ENCODE peak calls at places on chromosome 3, in five cellular contexts. F is heart left ventricle, X is breast epithelium, W is Peyer's patch, I is body of pancreas. V is an unnamed sample.

GRCh38 chr3:142930510-142930909 is 33.0 kb downstream of the PAQR9 start:
- DNase-seq in I (no peak), X (no peak), F (no peak), W (no peak), V (peak)

GRCh38 chr3:107657971-107658370 is 135.2 kb downstream of the BBX start:
- DNase-seq in F (no peak), X (no peak), W (no peak), I (no peak), V (no peak)

GRCh38 chr3:17489139-17489538 is 253.3 kb downstream of the TBC1D5 start:
- DNase-seq in I (no peak), X (no peak), W (no peak), F (no peak), V (no peak)

GRCh38 chr3:41318520-41318919 is 119.2 kb downstream of the CTNNB1 start:
- DNase-seq in I (no peak), F (no peak), W (no peak), X (no peak), V (no peak)

GRCh38 chr3:51961011-51961410 is 5.8 kb downstream of the GPR62 start:
- DNase-seq in W (no peak), F (no peak), I (no peak), X (no peak), V (no peak)

GRCh38 chr3:153330891-153331290 is 168.9 kb downstream of the RAP2B start:
- DNase-seq in F (no peak), X (no peak), W (no peak), I (no peak), V (no peak)

GRCh38 chr3:170565495-170565894 is 20.4 kb downstream of the SLC7A14 start:
- DNase-seq in F (no peak), X (no peak), W (no peak), I (no peak), V (no peak)

GRCh38 chr3:59381282-59381681 is 331.5 kb upstream of the CFAP20DC start:
- DNase-seq in X (no peak), I (no peak), W (no peak), F (no peak), V (no peak)

GRCh38 chr3:55604414-55604813 is 117.3 kb upstream of the WNT5A start:
- DNase-seq in I (no peak), F (no peak), X (no peak), W (no peak), V (no peak)

GRCh38 chr3:14273886-14274517 is 95.4 kb downstream of the LSM3 start:
- DNase-seq in I (no peak), F (no peak), W (no peak), X (no peak), V (no peak)

GRCh38 chr3:48432411-48433371 is 2.8 kb upstream of the PLXNB1 start:
- DNase-seq in F (no peak), I (no peak), X (no peak), W (no peak), V (peak)

GRCh38 chr3:23712656-23713559 is 92.8 kb upstream of the UBE2E1 start:
- DNase-seq in F (peak), W (no peak), I (peak), X (no peak), V (no peak)

GRCh38 chr3:26259166-26259565 is 363.4 kb upstream of the LRRC3B start:
- DNase-seq in I (no peak), F (no peak), X (no peak), W (no peak), V (no peak)

GRCh38 chr3:111324645-111325044 is 217.4 kb upstream of the CD96 start:
- DNase-seq in X (no peak), W (no peak), F (no peak), I (no peak), V (no peak)

GRCh38 chr3:39104961-39105686 is 2.3 kb downstream of the GORASP1 start:
- DNase-seq in I (peak), X (no peak), F (no peak), W (peak), V (no peak)

GRCh38 chr3:150237490-150237889 is 170.6 kb upstream of the TSC22D2 start:
- DNase-seq in X (no peak), I (no peak), W (no peak), F (no peak), V (no peak)

GRCh38 chr3:38124324-38125122 is 12.4 kb downstream of the ACAA1 start:
- DNase-seq in I (no peak), W (peak), X (peak), F (no peak), V (no peak)

GRCh38 chr3:161104561-161105551 is at the start of gene B3GALNT1:
- DNase-seq in X (no peak), F (peak), W (no peak), I (peak), V (peak)

GRCh38 chr3:49689046-49689886 is at the start of the genes MST1 and RNF123:
- DNase-seq in W (peak), X (peak), F (peak), I (peak), V (no peak)

GRCh38 chr3:125624341-125624740 is 29.0 kb upstream of the OSBPL11 start:
- DNase-seq in F (no peak), X (no peak), W (no peak), I (no peak), V (no peak)

GRCh38 chr3:18891641-18892040 is 256.7 kb upstream of the KCNH8 start:
- DNase-seq in I (no peak), W (no peak), F (no peak), X (no peak), V (no peak)

GRCh38 chr3:170421147-170421641 is 2.5 kb downstream of the CLDN11 start:
- DNase-seq in F (peak), X (no peak), W (no peak), I (no peak), V (no peak)

GRCh38 chr3:9224490-9224889 is 25.0 kb downstream of the SRGAP3 start:
- DNase-seq in I (no peak), X (no peak), W (no peak), F (no peak), V (peak)

GRCh38 chr3:27533718-27534578 is 49.8 kb upstream of the SLC4A7 start:
- DNase-seq in I (peak), X (no peak), F (peak), W (peak), V (peak)

GRCh38 chr3:166527325-166527724 is 690.1 kb upstream of the BCHE start:
- DNase-seq in X (no peak), I (no peak), F (no peak), W (no peak), V (no peak)

GRCh38 chr3:115787818-115788217 is 164.5 kb downstream of the GAP43 start:
- DNase-seq in X (no peak), I (no peak), W (no peak), F (no peak), V (no peak)

GRCh38 chr3:190010486-190010885 is 110.2 kb downstream of the P3H2 start:
- DNase-seq in X (no peak), I (no peak), W (no peak), F (no peak), V (no peak)

GRCh38 chr3:148149556-148149955 is 548.1 kb upstream of the AGTR1 start:
- DNase-seq in I (no peak), F (no peak), X (no peak), W (no peak), V (no peak)

GRCh38 chr3:194536883-194537637 is 50.3 kb upstream of the ATP13A3 start:
- DNase-seq in W (no peak), F (no peak), I (peak), X (peak), V (peak)
- TF ChIP-seq POLR2A in W (no peak), F (no peak), I (no peak), X (no peak), V (no peak)

DNA sequence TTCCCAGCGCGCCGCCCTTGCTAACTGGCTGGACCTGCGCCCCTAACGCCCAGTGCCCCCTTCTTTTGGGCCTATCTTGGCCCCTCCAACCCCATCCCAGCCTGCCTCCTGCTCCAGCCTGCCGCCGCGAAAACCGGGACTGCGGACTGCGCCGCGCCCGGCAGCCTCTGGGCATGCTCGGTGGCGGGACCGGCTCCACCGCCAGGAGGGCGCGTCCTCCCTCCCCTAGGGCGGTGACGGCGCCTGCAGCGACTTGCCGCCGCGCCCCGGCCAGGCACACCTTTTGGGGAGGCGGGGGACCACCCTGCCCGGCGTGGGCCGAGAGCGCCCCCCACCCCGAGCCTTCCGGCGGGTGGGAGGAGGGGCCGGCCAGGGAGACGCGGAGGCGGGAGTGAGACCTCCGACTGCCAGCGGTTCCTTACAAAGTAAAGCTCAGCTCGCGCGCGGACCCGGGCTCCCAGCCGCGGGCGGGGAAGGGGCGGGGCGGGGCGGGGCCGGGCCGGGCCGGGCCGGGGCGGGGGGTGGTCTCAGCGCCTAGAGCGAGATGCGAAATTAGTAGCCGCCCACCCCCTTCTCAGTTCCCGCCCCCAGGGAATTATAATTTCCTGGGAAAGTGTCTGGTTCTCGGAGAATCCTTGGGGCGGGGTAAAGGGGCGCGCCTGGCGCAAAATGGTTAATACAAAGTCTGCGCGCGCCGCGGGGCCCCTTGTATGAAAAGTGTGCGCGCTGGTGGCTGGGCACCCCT is 225.0 kb upstream of the IL12A start:
- DNase-seq in W (no peak), X (no peak), F (peak), I (peak), V (peak)
- TF ChIP-seq POLR2A in W (peak), X (no peak), F (peak), I (no peak), V (no peak)

DNA sequence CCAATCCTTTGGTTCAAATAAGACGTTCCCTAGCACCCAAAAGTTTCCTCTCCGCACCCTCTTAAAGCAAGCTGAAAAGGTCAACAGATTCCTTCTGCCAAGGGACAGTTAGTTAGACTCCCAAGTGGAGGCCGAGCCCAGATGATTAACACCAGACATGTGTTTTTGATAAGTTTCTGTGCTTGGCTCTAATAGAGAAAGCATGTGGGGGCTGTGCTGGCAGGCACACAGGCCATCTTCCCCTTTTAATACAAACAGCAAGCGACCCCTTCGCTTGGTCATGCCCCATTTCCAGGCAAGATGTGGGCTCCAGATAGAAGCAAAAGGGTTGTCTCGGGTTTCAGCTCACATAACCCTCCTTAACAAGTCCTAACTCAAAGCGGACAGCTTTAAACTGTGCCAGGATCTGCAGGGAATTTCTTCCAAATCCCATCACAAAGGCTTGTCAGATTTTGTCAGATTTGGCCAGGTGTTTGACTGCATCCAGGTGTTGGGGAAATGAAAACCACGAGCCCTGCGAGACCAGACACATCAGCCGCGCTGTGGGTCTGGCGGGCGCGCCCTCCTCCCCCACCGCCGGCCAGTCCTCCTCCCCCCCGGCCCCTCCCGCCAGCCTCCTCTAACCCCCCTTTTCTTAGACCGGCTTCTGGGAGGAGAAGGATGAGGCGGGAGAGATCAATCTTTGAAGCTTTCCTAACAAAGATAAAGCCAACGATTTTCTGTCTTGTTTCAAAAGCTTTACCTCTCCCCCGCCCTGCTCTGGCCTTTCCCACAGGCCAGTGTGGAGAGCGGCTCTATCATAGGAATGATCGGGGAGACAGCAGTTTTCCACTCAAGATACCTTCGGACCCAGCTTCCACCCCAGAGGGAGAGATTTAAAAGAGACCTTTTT is 3.4 kb downstream of the HES1 start:
- DNase-seq in W (peak), I (no peak), X (no peak), F (peak), V (peak)
- TF ChIP-seq POLR2A in W (no peak), I (peak), X (no peak), F (no peak), V (peak)

GRCh38 chr3:127915115-127915936 is at the start of gene KBTBD12:
- DNase-seq in F (peak), I (peak), W (no peak), X (no peak), V (peak)
- TF ChIP-seq POLR2A in F (peak), I (peak), W (no peak), X (no peak), V (no peak)